ENCODE peak calls at places on chromosomes 5 and 9, in four cellular contexts. H, T, I and Y are unnamed samples.

GRCh38 chr5:150159741-150160179 is 4.1 kb upstream of the PDGFRB start:
- DNase-seq in H (no peak), T (no peak), I (no peak), Y (peak)

GRCh38 chr9:108655818-108656217 is 200.0 kb downstream of the ACTL7B start:
- DNase-seq in H (no peak), T (no peak), I (no peak), Y (no peak)

GRCh38 chr5:66826263-66826662 is 230.1 kb downstream of the MAST4 start:
- DNase-seq in H (no peak), T (no peak), I (no peak), Y (no peak)

GRCh38 chr5:23820764-23821471 is 313.5 kb downstream of the PRDM9 start:
- DNase-seq in H (peak), T (no peak), I (no peak), Y (peak)

GRCh38 chr9:89175739-89176360 is 2.8 kb downstream of the SHC3 start:
- DNase-seq in H (no peak), T (no peak), I (no peak), Y (peak)

GRCh38 chr9:93648836-93649235 is 72.5 kb downstream of the PHF2 start:
- DNase-seq in H (no peak), T (no peak), I (no peak), Y (no peak)

GRCh38 chr5:145942749-145943148 is 6.4 kb downstream of the SH3RF2 start:
- DNase-seq in H (no peak), T (no peak), I (no peak), Y (no peak)

GRCh38 chr5:110869927-110870326 is 131.1 kb downstream of the SLC25A46 start:
- DNase-seq in H (no peak), T (no peak), I (no peak), Y (no peak)

GRCh38 chr5:32507738-32508434 is 63.3 kb upstream of the ZFR start:
- DNase-seq in H (no peak), T (no peak), I (no peak), Y (no peak)

GRCh38 chr9:107989544-107989943 is 500.0 kb upstream of the KLF4 start:
- DNase-seq in H (no peak), T (no peak), I (no peak), Y (peak)

GRCh38 chr5:181237758-181238385 is 5.8 kb downstream of the RACK1 start:
- DNase-seq in H (no peak), T (no peak), I (no peak), Y (no peak)

GRCh38 chr5:177455036-177455660 is 8.5 kb downstream of the PRR7 start:
- DNase-seq in H (peak), T (peak), I (peak), Y (peak)

GRCh38 chr5:153896701-153897100 is 142.0 kb downstream of the FAM114A2 start:
- DNase-seq in H (no peak), T (no peak), I (no peak), Y (peak)

GRCh38 chr5:111748304-111748763 is 8.7 kb downstream of the NREP start:
- DNase-seq in H (no peak), T (no peak), I (no peak), Y (no peak)

GRCh38 chr5:119343766-119344165 is 12.1 kb upstream of the TNFAIP8 start:
- DNase-seq in H (no peak), T (no peak), I (no peak), Y (peak)

GRCh38 chr9:6926436-6926835 is 168.7 kb downstream of the KDM4C start:
- DNase-seq in H (no peak), T (no peak), I (no peak), Y (no peak)

GRCh38 chr9:131178895-131179294 is 53.5 kb downstream of the NUP214 start:
- DNase-seq in H (no peak), T (no peak), I (no peak), Y (no peak)

GRCh38 chr9:115910899-115911298 is 242.7 kb upstream of the PAPPA start:
- DNase-seq in H (no peak), T (no peak), I (no peak), Y (no peak)

GRCh38 chr9:105690742-105691141 is 3.6 kb upstream of the TMEM38B start:
- DNase-seq in H (peak), T (no peak), I (no peak), Y (no peak)

GRCh38 chr5:79851694-79852006 is 139.4 kb downstream of the MTX3 start:
- DNase-seq in H (no peak), T (no peak), I (no peak), Y (no peak)

GRCh38 chr9:108197888-108198287 is 657.9 kb downstream of the ACTL7B start:
- DNase-seq in H (no peak), T (no peak), I (no peak), Y (no peak)

GRCh38 chr5:115170128-115170923 is 618 bp upstream of the TRIM36 start:
- DNase-seq in H (no peak), T (peak), I (no peak), Y (no peak)

GRCh38 chr9:97525451-97525850 is 24.0 kb downstream of the TMOD1 start:
- DNase-seq in H (no peak), T (no peak), I (no peak), Y (no peak)

GRCh38 chr9:91421987-91422765 is 1.5 kb downstream of the NFIL3 start:
- DNase-seq in H (no peak), T (no peak), I (peak), Y (no peak)

GRCh38 chr5:95973793-95974325 is 12.2 kb upstream of the ELL2 start:
- DNase-seq in H (no peak), T (no peak), I (no peak), Y (peak)

DNA sequence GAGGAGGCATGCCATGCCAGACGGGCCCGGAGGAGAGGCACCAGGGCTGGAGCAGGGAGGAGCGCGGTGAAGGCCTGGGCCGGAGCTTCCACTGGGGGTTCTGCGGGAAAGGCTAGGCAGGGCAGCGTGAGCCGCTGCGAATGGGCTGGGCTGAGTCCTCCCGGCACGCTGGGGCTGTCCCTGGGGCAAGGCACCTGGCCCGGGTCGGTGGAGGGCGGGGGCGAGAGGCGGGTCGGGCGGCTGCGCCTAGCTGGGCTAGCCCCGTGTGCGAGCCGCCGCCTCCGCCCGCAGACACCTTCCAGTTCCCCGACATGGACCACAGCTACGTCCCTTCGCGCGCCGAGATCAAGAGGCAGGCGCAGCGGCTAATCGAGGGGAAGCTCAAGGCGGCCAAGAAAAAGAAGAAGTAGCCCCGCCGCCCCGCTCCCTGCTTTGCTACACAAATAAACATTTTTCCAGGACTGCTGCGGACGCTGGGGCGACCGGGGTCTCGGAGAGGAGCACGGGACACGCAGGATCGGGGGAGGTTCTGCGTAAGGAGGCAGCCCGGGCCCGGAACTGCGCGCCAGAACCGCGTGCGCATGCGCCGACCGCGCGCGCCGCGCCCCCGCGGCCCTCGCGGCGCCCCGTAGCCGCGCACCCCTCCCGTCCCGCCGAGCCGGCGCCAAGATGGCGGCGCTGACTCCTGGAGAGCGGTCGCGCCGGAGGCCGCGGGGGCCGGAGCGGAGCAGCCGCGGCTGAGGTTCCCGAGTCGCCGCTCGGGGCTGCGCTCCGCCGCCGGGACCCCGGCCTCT is at the start of gene RABL6:
- DNase-seq in H (peak), T (peak), I (peak), Y (peak)
- TF ChIP-seq CTCF in H (no peak), T (no peak), I (no peak), Y (no peak)

GRCh38 chr9:121945281-121945680 is 147.8 kb downstream of the TTLL11 start:
- DNase-seq in H (no peak), T (no peak), I (no peak), Y (no peak)

GRCh38 chr9:121944741-121945191 is 148.3 kb downstream of the TTLL11 start:
- DNase-seq in H (no peak), T (no peak), I (no peak), Y (no peak)

GRCh38 chr9:121947683-121948300 is 145.3 kb downstream of the TTLL11 start:
- DNase-seq in H (no peak), T (no peak), I (no peak), Y (no peak)

GRCh38 chr9:121945849-121946248 is 147.3 kb downstream of the TTLL11 start:
- DNase-seq in H (no peak), T (no peak), I (no peak), Y (no peak)

GRCh38 chr9:121946465-121946864 is 146.6 kb downstream of the TTLL11 start:
- DNase-seq in H (no peak), T (no peak), I (no peak), Y (no peak)
- TF ChIP-seq MAX in H (no peak), T (no peak), I (no peak), Y (no peak)

GRCh38 chr5:56816546-56817081 is 1.3 kb downstream of the MAP3K1 start:
- DNase-seq in H (peak), T (peak), I (peak), Y (peak)

GRCh38 chr5:56817306-56817986 is 2.1 kb downstream of the MAP3K1 start:
- DNase-seq in H (no peak), T (no peak), I (no peak), Y (no peak)

GRCh38 chr5:56815657-56816545 is 552 bp downstream of the MAP3K1 start:
- DNase-seq in H (peak), T (peak), I (no peak), Y (peak)

GRCh38 chr5:56819027-56819881 is 3.9 kb downstream of the MAP3K1 start:
- DNase-seq in H (no peak), T (no peak), I (no peak), Y (peak)

DNA sequence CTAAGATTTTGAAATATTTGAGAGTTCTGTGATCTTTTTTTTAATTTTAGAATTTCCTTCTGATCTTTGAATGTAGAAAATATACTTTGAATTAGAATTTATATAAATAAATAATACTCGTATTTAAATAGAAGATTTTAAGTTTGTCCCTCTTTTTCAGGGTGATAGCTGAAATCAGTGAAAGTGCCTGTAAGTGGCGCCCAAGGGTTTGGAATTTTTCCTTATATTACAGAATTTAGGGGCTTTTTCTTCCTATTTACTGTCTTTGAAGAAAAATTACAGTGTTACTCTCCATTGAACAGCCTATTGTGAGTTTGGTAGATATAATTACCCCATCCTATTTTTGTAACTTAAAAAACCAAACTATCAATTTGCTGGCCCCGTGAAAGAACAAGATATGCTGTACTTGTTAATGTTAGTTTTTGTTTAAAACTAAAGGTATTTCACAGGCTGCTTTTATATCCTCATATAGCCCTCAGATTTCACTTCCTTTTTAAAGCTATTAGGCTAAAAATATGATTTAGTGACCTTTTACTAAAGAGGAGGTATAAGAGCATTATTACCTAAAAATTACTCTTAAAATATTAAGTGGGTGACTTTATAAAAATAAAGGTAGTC is 3.2 kb downstream of the MAP3K1 start:
- DNase-seq in H (no peak), T (no peak), I (no peak), Y (peak)
- TF ChIP-seq CTCF in H (peak), T (no peak), I (peak), Y (no peak)

GRCh38 chr9:95058795-95059386 is 258.6 kb downstream of the FANCC start:
- DNase-seq in H (no peak), T (no peak), I (no peak), Y (no peak)
- TF ChIP-seq MAX in H (no peak), T (no peak), I (no peak), Y (no peak)

DNA sequence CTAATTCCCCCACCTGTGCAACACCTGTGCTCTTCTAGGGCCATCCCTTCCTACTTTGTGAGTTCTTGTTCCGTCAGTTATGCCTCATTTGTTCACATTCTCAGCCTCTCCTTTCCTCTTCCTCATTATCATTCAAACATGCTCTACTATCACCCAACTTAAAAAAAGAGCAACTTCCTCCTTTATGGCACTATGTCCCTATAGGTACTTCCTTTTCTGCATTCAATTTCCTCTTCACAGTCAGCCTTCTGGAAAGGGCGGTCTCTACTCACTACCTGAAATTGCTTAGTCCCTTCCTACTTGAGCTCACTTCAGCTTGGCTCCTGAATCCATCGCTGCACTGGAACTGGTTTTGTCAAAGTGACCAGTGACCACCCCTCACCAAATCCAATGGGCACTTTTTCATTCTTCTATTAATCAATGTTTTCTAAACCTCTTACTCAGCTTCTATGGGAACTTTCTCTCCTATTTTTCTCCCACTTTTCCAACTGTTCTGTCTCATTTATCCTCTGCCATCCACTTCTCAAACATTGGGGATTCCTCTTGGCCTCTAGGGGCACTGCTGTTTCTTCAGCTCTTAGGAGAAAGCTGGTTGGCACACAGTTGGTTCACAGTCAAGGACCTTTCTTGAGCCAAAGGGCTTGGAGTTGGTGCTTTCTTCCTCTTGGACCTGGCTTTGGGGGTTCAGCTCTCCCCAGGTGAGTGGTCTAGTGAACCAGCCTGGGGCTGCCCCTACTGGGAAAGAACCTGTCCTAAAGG is 112.0 kb upstream of the LHFPL2 start:
- DNase-seq in H (peak), T (no peak), I (peak), Y (peak)
- TF ChIP-seq CTCF in H (no peak), T (no peak), I (no peak), Y (peak)

GRCh38 chr9:128899566-128900322 is 17.8 kb downstream of the LRRC8A start:
- DNase-seq in H (no peak), T (no peak), I (no peak), Y (peak)
- TF ChIP-seq MAX in H (no peak), T (no peak), I (no peak), Y (peak)

GRCh38 chr9:86792136-86792535 is 155.2 kb downstream of the GAS1 start:
- DNase-seq in H (no peak), T (no peak), I (no peak), Y (no peak)
- TF ChIP-seq CTCF in H (no peak), T (no peak), I (no peak), Y (no peak)

GRCh38 chr5:159555084-159555483 is 224.8 kb upstream of the IL12B start:
- DNase-seq in H (no peak), T (no peak), I (no peak), Y (no peak)
- TF ChIP-seq MAX in H (no peak), T (no peak), I (no peak), Y (no peak)